ENCODE peak calls at places on chromosomes 6 and 20, in five cellular contexts. Z is ovary, T is NB4, P is IMR-90, K is transverse colon. C is an unnamed sample.

GRCh38 chr20:50886184-50886790 is 45.0 kb downstream of the ADNP start:
- DNase-seq in Z (no peak), T (peak), P (no peak), K (no peak), C (no peak)

GRCh38 chr20:4014031-4014474 is 1.3 kb downstream of the RNF24 start:
- DNase-seq in Z (peak), T (peak), P (peak), K (peak), C (peak)

GRCh38 chr6:39917981-39918380 is 16.3 kb downstream of the MOCS1 start:
- DNase-seq in Z (no peak), T (no peak), P (no peak), K (no peak), C (peak)

GRCh38 chr20:19764207-19764606 is 6.1 kb downstream of the RIN2 start:
- DNase-seq in Z (no peak), T (peak), P (peak), K (no peak), C (no peak)

GRCh38 chr20:33770005-33770404 is 38.2 kb downstream of the ZNF341 start:
- DNase-seq in Z (no peak), T (no peak), P (no peak), K (peak), C (peak)

GRCh38 chr20:16661738-16662137 is 68.1 kb upstream of the SNRPB2 start:
- DNase-seq in Z (no peak), T (no peak), P (no peak), K (no peak), C (no peak)

GRCh38 chr6:79632580-79632979 is 1.5 kb downstream of the SH3BGRL2 start:
- DNase-seq in Z (no peak), T (no peak), P (peak), K (no peak), C (no peak)

GRCh38 chr20:49762940-49763766 is 49.5 kb upstream of the B4GALT5 start:
- DNase-seq in Z (no peak), T (peak), P (no peak), K (no peak), C (no peak)

GRCh38 chr20:17524551-17524950 is 6.6 kb downstream of the BFSP1 start:
- DNase-seq in Z (no peak), T (no peak), P (no peak), K (no peak), C (no peak)

GRCh38 chr6:37483917-37484785 is 15.5 kb downstream of the CCDC167 start:
- DNase-seq in Z (peak), T (peak), P (peak), K (peak), C (peak)

GRCh38 chr6:148999501-148999900 is 252.7 kb downstream of the UST start:
- DNase-seq in Z (no peak), T (no peak), P (peak), K (no peak), C (no peak)

GRCh38 chr6:88725111-88725711 is 238.2 kb downstream of the RNGTT start:
- DNase-seq in Z (no peak), T (no peak), P (peak), K (no peak), C (no peak)

GRCh38 chr20:22582386-22582959 is 1.9 kb downstream of the FOXA2 start:
- DNase-seq in Z (no peak), T (no peak), P (no peak), K (no peak), C (no peak)
- H3K4me3 ChIP-seq in Z (no peak), T (no peak), P (no peak), K (peak), C (peak)

GRCh38 chr6:13495112-13495765 is 7.8 kb upstream of the GFOD1 start:
- DNase-seq in Z (no peak), T (no peak), P (no peak), K (no peak), C (no peak)
- TF ChIP-seq POLR2A in Z (no peak), T (no peak), P (no peak), K (no peak), C (no peak)

GRCh38 chr20:46023148-46023484 is 5.9 kb upstream of the SLC12A5 start:
- DNase-seq in Z (no peak), T (no peak), P (no peak), K (no peak), C (no peak)

GRCh38 chr20:46018611-46019010 is 9.9 kb downstream of the MMP9 start:
- DNase-seq in Z (no peak), T (no peak), P (no peak), K (no peak), C (no peak)

GRCh38 chr20:46021361-46022359 is 7.4 kb upstream of the SLC12A5 start:
- DNase-seq in Z (no peak), T (peak), P (no peak), K (peak), C (peak)

GRCh38 chr20:46022411-46023147 is 6.4 kb upstream of the SLC12A5 start:
- DNase-seq in Z (peak), T (peak), P (peak), K (peak), C (peak)

GRCh38 chr20:46020515-46020914 is 8.5 kb upstream of the SLC12A5 start:
- DNase-seq in Z (no peak), T (no peak), P (no peak), K (no peak), C (no peak)
- H3K4me3 ChIP-seq in Z (no peak), T (peak), P (no peak), K (no peak), C (no peak)

GRCh38 chr20:63737940-63738686 is 1.5 kb upstream of the SLC2A4RG start:
- DNase-seq in Z (peak), T (no peak), P (no peak), K (peak), C (peak)
- TF ChIP-seq POLR2A in Z (no peak), T (no peak), P (no peak), K (no peak), C (no peak)